ENCODE peak calls at places on chromosomes 7 and 10, in five cellular contexts. X is Panc1, C is breast epithelium, P is AG04450, W is fibroblast of mammary gland. F is an unnamed sample.

GRCh38 chr7:92735707-92736106 is 100.7 kb downstream of the CDK6 start:
- DNase-seq in C (no peak), W (peak; percentile 73), X (no peak), P (no peak), F (peak; percentile 77)

GRCh38 chr10:104267721-104268690 is 978 bp upstream of the GSTO2 start:
- DNase-seq in C (no peak), W (peak; percentile 41), X (no peak), P (no peak), F (no peak)

GRCh38 chr7:82005056-82005455 is 235.2 kb upstream of the HGF start:
- DNase-seq in X (no peak), C (no peak), P (no peak), W (no peak), F (no peak)

GRCh38 chr7:155821851-155822250 is 9.6 kb upstream of the SHH start:
- DNase-seq in C (no peak), W (no peak), X (no peak), P (no peak), F (no peak)

GRCh38 chr10:128485701-128486235 is 359.5 kb upstream of the MKI67 start:
- DNase-seq in C (no peak), X (no peak), W (no peak), P (no peak), F (no peak)

GRCh38 chr10:86385806-86386205 is 19.2 kb upstream of the GRID1 start:
- DNase-seq in X (no peak), C (no peak), P (no peak), W (no peak), F (no peak)

GRCh38 chr10:15046626-15047025 is 2.9 kb downstream of the OLAH start:
- DNase-seq in W (peak; percentile 54), X (no peak), P (no peak), C (no peak), F (peak; percentile 84)

GRCh38 chr10:92787557-92788152 is 60.7 kb upstream of the EXOC6 start:
- DNase-seq in P (no peak), C (no peak), W (no peak), X (no peak), F (no peak)

GRCh38 chr7:48154792-48155413 is 16.4 kb upstream of the ABCA13 start:
- DNase-seq in W (peak; percentile 50), C (no peak), P (no peak), X (peak; percentile 54), F (peak; percentile 60)

GRCh38 chr7:63900394-63901203 is 98.0 kb upstream of the ZNF722 start:
- DNase-seq in P (no peak), C (peak; percentile 86), W (peak; percentile 66), X (peak; percentile 46), F (no peak)

GRCh38 chr10:53547364-53547763 is 774.8 kb upstream of the MBL2 start:
- DNase-seq in P (no peak), X (no peak), C (no peak), W (no peak), F (no peak)

GRCh38 chr7:94330474-94331027 is 64.1 kb upstream of the COL1A2 start:
- DNase-seq in X (no peak), P (no peak), C (no peak), W (no peak), F (no peak)

GRCh38 chr10:12533151-12533550 is 183.8 kb downstream of the CAMK1D start:
- DNase-seq in C (no peak), P (no peak), W (no peak), X (no peak), F (no peak)

GRCh38 chr7:10075866-10076265 is 897.8 kb upstream of the PHF14 start:
- DNase-seq in W (no peak), C (no peak), X (no peak), P (no peak), F (no peak)

GRCh38 chr7:131352032-131352431 is 24.4 kb downstream of the MKLN1 start:
- DNase-seq in X (no peak), C (no peak), W (no peak), P (no peak), F (no peak)

GRCh38 chr10:124650820-124651401 is 93.3 kb downstream of the FAM53B start:
- DNase-seq in W (no peak), C (no peak), P (no peak), X (no peak), F (no peak)

GRCh38 chr7:16590424-16590823 is 55.1 kb downstream of the ANKMY2 start:
- DNase-seq in P (no peak), C (no peak), X (no peak), W (no peak), F (no peak)

GRCh38 chr10:6089334-6090219 is 743 bp downstream of the RBM17 start:
- DNase-seq in P (no peak), C (no peak), W (no peak), X (no peak), F (no peak)

GRCh38 chr7:79090543-79090942 is 362.9 kb downstream of the MAGI2 start:
- DNase-seq in W (peak; percentile 5), C (no peak), X (no peak), P (no peak), F (peak; percentile 43)

GRCh38 chr7:155208681-155209477 is 88.8 kb upstream of the INSIG1 start:
- DNase-seq in P (no peak), C (peak; percentile 55), W (peak; percentile 39), X (no peak), F (peak; percentile 47)

DNA sequence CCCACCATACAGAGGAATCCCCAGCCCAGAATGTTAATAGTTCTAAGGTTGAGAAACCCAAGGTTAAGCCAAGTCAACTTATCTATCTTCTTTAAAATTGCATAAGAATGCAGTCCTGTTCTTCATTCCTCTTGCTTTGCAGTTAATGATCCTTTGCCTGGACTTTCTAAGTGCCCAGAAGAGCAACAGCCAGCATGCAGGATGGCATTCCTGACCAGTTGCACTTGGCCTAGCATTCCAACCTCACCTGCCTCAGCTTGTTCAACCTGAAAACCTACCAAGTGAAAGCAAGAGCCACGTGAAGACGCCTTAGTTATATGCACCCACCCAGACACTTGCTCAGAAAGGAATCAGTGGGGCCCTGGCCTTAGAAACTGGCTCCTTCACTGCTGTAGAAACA is 24.9 kb downstream of the EGFR start:
- DNase-seq in P (no peak), C (no peak), X (no peak), W (no peak), F (no peak)
- H3K4me3 ChIP-seq in P (no peak overlapping the region), C (no peak overlapping the region), X (no peak overlapping the region), W (no peak overlapping the region), F (no peak overlapping the region)

GRCh38 chr10:119540038-119540437 is 2.5 kb downstream of the RGS10 start:
- DNase-seq in C (no peak), X (no peak), P (no peak), W (no peak), F (no peak)

GRCh38 chr10:119537953-119538630 is 4.4 kb downstream of the RGS10 start:
- DNase-seq in C (peak; percentile 25), X (no peak), P (no peak), W (no peak), F (no peak)

GRCh38 chr10:119541046-119541445 is 1.5 kb downstream of the RGS10 start:
- DNase-seq in P (no peak), W (peak; percentile 61), C (no peak), X (no peak), F (no peak)

GRCh38 chr10:119539359-119539651 is 3.2 kb downstream of the RGS10 start:
- DNase-seq in C (no peak), W (no peak), X (no peak), P (no peak), F (no peak)

DNA sequence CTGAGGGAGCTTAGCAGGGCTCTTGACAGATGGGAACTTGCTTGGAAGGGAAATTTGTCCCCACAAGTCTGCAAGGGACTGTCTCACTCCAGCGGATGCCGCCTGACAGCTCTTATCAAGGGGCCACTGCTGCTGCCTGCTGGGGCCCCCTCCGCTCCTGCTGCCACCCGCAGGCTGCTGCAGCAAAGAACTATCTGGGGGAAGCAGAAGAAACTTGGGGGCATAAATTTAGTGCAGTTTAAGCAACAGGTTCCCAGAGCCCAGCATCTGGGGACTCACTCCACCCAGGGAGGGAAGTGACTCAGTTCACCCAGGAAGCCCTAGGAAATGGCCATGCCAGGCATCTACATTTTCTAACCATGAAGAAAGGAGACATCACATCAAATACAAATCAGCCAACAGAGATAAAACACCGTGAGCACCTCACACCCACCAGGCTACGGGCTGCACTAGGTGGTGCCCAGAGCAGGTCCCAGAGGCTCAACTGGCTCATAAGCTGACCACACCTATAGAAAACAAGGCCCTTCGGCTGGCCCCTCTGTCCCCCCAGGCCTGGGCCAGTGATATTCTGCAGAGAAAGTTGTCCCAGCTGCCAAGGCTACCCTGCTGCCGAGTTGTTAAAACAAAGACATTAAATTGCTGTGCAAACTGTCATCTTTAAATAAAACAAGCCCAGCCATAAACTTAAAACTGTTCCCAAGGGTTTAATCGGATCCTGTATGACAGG is 3.7 kb downstream of the RGS10 start:
- DNase-seq in C (peak; percentile 34), P (no peak), W (peak; percentile 18), X (no peak), F (no peak)
- TF ChIP-seq CTCF in C (no peak), P (peak; percentile 11), W (no peak), X (no peak), F (no peak)

DNA sequence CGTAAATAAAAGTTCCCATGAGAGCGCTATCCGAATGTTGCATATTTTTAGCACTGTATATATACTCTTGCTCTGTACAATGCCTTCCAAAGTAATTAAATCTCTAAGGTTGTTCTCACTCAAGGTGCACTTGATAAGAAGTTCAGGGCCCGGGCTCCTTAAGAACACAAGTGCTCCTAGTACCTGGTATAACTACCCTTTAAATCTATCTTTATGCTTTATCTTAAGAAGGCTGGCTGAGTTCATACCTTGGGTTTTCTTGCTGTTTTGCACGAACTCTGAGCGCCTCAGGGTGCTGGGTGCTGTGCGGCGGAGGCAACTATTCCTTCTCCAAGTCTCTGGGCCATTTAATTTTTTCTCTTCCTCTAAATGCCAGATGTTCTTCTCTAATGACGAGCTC is 80.4 kb downstream of the DNMBP start:
- DNase-seq in X (no peak), C (no peak), P (no peak), W (no peak), F (no peak)
- H3K4me3 ChIP-seq in X (peak overlapping the region; percentile 60), C (peak overlapping the region; percentile 9), P (no peak overlapping the region), W (no peak overlapping the region), F (no peak overlapping the region)

DNA sequence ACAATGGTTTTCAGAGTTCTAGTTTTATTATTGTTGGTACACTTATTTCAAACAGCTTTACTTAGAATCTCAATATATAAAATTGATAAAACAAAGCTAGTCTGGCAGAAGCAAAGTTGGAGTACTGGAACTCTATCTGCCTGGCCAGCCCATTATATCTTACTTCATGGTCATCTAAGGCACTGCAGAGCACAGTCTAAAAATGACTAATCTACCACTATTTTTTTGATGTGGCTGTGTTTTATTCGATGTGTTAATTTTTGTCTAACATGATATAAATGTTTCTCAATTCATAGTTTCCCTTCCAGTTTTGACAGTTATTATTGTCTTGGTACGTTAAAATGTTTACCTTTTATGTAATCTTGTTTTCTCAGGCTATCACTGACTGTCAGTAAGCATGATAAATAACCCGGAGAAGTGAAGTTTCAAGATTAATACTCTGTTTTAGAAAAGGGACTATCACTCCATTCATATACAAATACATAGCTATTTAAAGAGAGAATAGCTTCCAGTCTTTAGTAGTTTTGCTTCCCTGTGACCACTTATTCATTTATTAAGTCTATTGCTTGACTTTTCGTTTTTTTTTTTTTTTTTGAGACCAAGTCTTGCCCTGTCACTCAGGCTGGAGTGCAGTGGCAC is 60.6 kb upstream of the CSTF2T start:
- DNase-seq in X (no peak), W (no peak), P (no peak), C (no peak), F (no peak)
- TF ChIP-seq CTCF in X (no peak), W (no peak), P (no peak), C (no peak), F (no peak)

F was measured in astrocyte of the spinal cord.